ENCODE peak calls at places on chromosome 5, in ten cellular contexts. C is NCI-H1048, P is NCI-H1092 treated with DMSO at 0.1 percent for 48 hours, Z is fibroblast of mammary gland, V is kidney epithelial cell, O is posterior cingulate gyrus, E is anterior cingulate cortex, N is NCI-H524, D is psoas muscle, H is adrenal gland. B is an unnamed sample.

GRCh38 chr5:57902035-57902434 is 419.4 kb upstream of the ACTBL2 start:
- DNase-seq in C (no peak), P (no peak), Z (peak; percentile 0), V (no peak), O (no peak), E (no peak), N (peak; percentile 67), D (no peak), H (no peak), B (no peak)

GRCh38 chr5:125717209-125717608 is 706.0 kb upstream of the GRAMD2B start:
- DNase-seq in C (no peak), P (no peak), Z (peak; percentile 53), V (peak; percentile 76), O (no peak), E (no peak), N (no peak), D (no peak), H (no peak), B (no peak)

GRCh38 chr5:116297296-116297814 is 212.5 kb downstream of the COMMD10 start:
- DNase-seq in C (no peak), P (no peak), Z (no peak), V (no peak), O (no peak), E (no peak), N (no peak), D (no peak), H (no peak), B (no peak)

GRCh38 chr5:142726188-142726731 is 40.4 kb upstream of the FGF1 start:
- DNase-seq in C (no peak), P (no peak), Z (peak; percentile 96), V (no peak), O (no peak), E (no peak), N (no peak), D (no peak), H (no peak), B (no peak)

GRCh38 chr5:63127054-63127453 is 548.4 kb downstream of the LRRC70 start:
- DNase-seq in C (no peak), P (no peak), Z (peak; percentile 53), V (peak; percentile 58), O (no peak), E (no peak), N (no peak), D (no peak), H (no peak), B (no peak)

GRCh38 chr5:33148076-33148501 is 292.7 kb upstream of the TARS1 start:
- DNase-seq in C (no peak), P (no peak), Z (peak; percentile 91), V (peak; percentile 21), O (no peak), E (no peak), N (no peak), D (peak; percentile 66), H (peak; percentile 23), B (no peak)

GRCh38 chr5:173090626-173091025 is 34.5 kb downstream of the CREBRF start:
- DNase-seq in C (no peak), P (no peak), Z (no peak), V (no peak), O (no peak), E (no peak), N (peak; percentile 20), D (no peak), H (no peak), B (no peak)

GRCh38 chr5:125703616-125704015 is 719.6 kb upstream of the GRAMD2B start:
- DNase-seq in C (no peak), P (no peak), Z (no peak), V (no peak), O (no peak), E (no peak), N (no peak), D (no peak), H (no peak), B (no peak)

B was measured in activated CD8-positive, alpha-beta T cell treated with anti-CD3 and anti-CD28 coated beads, Interleukin-2, amount 10 ng/mL, durations not matched to agents 7 days and 5 days.